ENCODE peak calls at places on chromosomes 11 and 22, in ten cellular contexts. A is gastrocnemius medialis; I is cardiac muscle cell; M is CD4-positive, alpha-beta T cell; P is left ventricle myocardium inferior; E is kidney; Y is choroid plexus epithelial cell; S is lower leg skin; H is B cell; X is AG04450. U is an unnamed sample.

GRCh38 chr11:125170406-125171031 is 6.0 kb downstream of the PKNOX2 start:
- DNase-seq in A (no peak), I (peak; percentile 58), M (no peak), P (peak; percentile 80), E (peak; percentile 86), Y (peak; percentile 98), S (peak; percentile 70), H (no peak), X (peak; percentile 84), U (no peak)

GRCh38 chr22:43389227-43389836 is 22.5 kb upstream of the MPPED1 start:
- DNase-seq in A (no peak), I (no peak), M (no peak), P (no peak), E (peak; percentile 16), Y (no peak), S (no peak), H (no peak), X (no peak), U (no peak)

GRCh38 chr11:111426615-111427014 is 47.5 kb upstream of the POU2AF1 start:
- DNase-seq in A (no peak), I (no peak), M (no peak), P (no peak), E (no peak), Y (no peak), S (peak; percentile 85), H (no peak), X (no peak), U (no peak)

GRCh38 chr22:46867106-46867505 is 104.7 kb downstream of the TBC1D22A start:
- DNase-seq in A (no peak), I (no peak), M (no peak), P (no peak), E (no peak), Y (no peak), S (peak; percentile 6), H (no peak), X (no peak), U (no peak)

GRCh38 chr22:23270212-23270733 is 90.0 kb downstream of the BCR start:
- DNase-seq in A (no peak), I (no peak), M (no peak), P (no peak), E (no peak), Y (peak; percentile 24), S (no peak), H (no peak), X (no peak), U (no peak)

GRCh38 chr11:9774591-9775392 is 110.9 kb downstream of the SWAP70 start:
- DNase-seq in A (no peak), I (no peak), M (no peak), P (no peak), E (no peak), Y (peak; percentile 85), S (peak; percentile 23), H (no peak), X (no peak), U (no peak)

GRCh38 chr22:23212061-23213030 is 32.0 kb downstream of the BCR start:
- DNase-seq in A (peak; percentile 34), I (peak; percentile 45), M (no peak), P (no peak), E (peak; percentile 28), Y (no peak), S (no peak), H (no peak), X (no peak), U (no peak)

GRCh38 chr22:36453855-36454378 is 27.5 kb downstream of the TXN2 start:
- DNase-seq in A (no peak), I (no peak), M (no peak), P (no peak), E (no peak), Y (no peak), S (no peak), H (no peak), X (no peak), U (no peak)

GRCh38 chr22:41274856-41275255 is 11.1 kb downstream of the RANGAP1 start:
- DNase-seq in A (no peak), I (no peak), M (no peak), P (no peak), E (no peak), Y (no peak), S (no peak), H (no peak), X (no peak), U (no peak)

GRCh38 chr11:4459470-4459869 is 10.4 kb downstream of the OR52K2 start:
- DNase-seq in A (peak; percentile 3), I (no peak), M (no peak), P (no peak), E (no peak), Y (peak; percentile 16), S (no peak), H (peak; percentile 15), X (no peak), U (no peak)

GRCh38 chr11:14414470-14415461 is 55.8 kb upstream of the RRAS2 start:
- DNase-seq in A (no peak), I (no peak), M (peak; percentile 59), P (no peak), E (no peak), Y (peak; percentile 39), S (no peak), H (peak; percentile 32), X (no peak), U (peak; percentile 39)

GRCh38 chr11:118927554-118928107 is 1.9 kb upstream of the BCL9L start:
- DNase-seq in A (no peak), I (no peak), M (no peak), P (no peak), E (peak; percentile 10), Y (no peak), S (no peak), H (no peak), X (no peak), U (no peak)

GRCh38 chr11:21933095-21933494 is 259.8 kb upstream of the ANO5 start:
- DNase-seq in A (no peak), I (no peak), M (no peak), P (no peak), E (no peak), Y (peak; percentile 2), S (no peak), H (no peak), X (no peak), U (no peak)
- TF ChIP-seq CTCF in A (peak; percentile 50), I (no peak), M (no peak), P (peak; percentile 51), E (peak; percentile 41), Y (peak; percentile 44), S (no peak), H (no peak), X (no peak), U (no peak)

GRCh38 chr22:32803020-32803758 is 1.7 kb downstream of the TIMP3 start:
- DNase-seq in A (no peak), I (no peak), M (no peak), P (peak; percentile 40), E (no peak), Y (peak; percentile 52), S (no peak), H (no peak), X (no peak), U (no peak)

GRCh38 chr22:32804823-32805585 is 3.5 kb downstream of the TIMP3 start:
- DNase-seq in A (no peak), I (no peak), M (no peak), P (no peak), E (no peak), Y (no peak), S (no peak), H (no peak), X (no peak), U (no peak)

GRCh38 chr22:32806296-32806695 is 4.8 kb downstream of the TIMP3 start:
- DNase-seq in A (no peak), I (no peak), M (no peak), P (no peak), E (no peak), Y (no peak), S (no peak), H (no peak), X (no peak), U (no peak)

GRCh38 chr22:32804036-32804435 is 2.5 kb downstream of the TIMP3 start:
- DNase-seq in A (no peak), I (no peak), M (no peak), P (no peak), E (no peak), Y (peak; percentile 89), S (no peak), H (no peak), X (no peak), U (no peak)

DNA sequence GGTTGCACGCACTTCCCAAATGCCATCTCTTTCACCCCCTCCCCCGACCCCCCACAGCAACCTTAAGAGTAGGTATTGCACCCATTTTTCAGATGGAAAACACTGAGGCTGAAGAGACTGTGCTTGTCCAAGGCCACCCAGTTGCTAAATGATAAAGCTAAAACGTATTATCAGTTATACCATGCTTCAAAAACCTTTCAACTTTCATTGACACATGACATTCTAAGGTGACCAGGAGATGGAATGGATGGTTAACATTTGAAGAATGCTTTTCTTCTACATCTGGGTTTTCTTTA is 4.0 kb downstream of the TIMP3 start:
- DNase-seq in A (no peak), I (no peak), M (no peak), P (no peak), E (no peak), Y (no peak), S (no peak), H (no peak), X (no peak), U (no peak)
- TF ChIP-seq CTCF in A (no peak), I (no peak), M (no peak), P (no peak), E (no peak), Y (no peak), S (no peak), H (no peak), X (no peak), U (no peak)

DNA sequence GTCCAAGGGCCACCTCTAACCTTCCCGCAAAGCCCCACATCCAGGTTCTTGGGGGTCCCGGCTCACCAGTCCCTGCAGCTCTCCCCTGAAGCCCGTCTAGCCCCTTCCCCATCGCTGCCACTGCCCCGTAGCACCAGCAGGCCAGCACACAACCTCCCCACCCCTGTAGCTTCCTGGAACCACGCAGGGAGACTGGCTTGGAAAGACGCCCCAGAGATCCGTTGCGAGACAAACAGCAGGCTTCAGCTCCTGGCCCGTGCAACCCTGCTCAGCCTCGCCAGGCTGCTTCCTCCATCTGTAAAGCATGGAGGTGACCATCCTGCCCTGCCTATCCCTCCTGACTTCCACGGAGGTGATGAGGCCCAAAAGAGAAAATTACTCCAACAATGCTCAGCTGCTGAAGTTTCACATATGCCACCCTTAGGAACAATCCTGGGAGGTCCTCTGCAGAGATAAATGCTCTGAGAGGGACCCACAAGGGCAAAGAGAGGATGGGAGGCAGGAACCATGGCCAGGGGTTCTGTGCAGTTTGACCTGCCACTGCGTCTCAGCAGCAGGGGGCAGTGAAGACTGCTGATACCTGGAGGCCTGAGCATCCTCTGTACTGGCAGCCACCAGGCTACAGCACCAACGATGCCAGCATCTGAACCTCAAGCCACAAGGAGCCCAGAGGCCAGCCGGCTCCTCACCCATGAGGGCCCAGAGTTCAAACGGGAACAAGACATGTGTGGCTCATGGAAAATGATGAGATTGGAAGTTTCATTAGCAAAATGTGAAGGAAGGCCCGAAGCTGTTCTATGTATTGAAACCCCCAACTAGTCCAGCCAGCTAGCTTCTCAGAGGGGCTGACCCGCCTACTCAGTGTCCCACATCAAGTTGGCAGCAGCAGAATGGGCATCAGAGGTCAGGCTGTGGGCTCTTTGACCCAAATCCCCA is 16.1 kb downstream of the DGCR2 start:
- DNase-seq in A (no peak), I (no peak), M (peak; percentile 27), P (no peak), E (no peak), Y (no peak), S (peak; percentile 50), H (peak; percentile 42), X (no peak), U (no peak)
- TF ChIP-seq CTCF in A (peak; percentile 39), I (no peak), M (peak; percentile 67), P (peak; percentile 32), E (no peak), Y (peak; percentile 38), S (no peak), H (peak; percentile 39), X (peak; percentile 30), U (peak; percentile 32)

GRCh38 chr11:116533186-116533825 is 239.5 kb downstream of the BUD13 start:
- DNase-seq in A (no peak), I (no peak), M (no peak), P (no peak), E (no peak), Y (no peak), S (peak; percentile 78), H (no peak), X (no peak), U (no peak)
- TF ChIP-seq CTCF in A (no peak), I (peak; percentile 3), M (no peak), P (peak; percentile 24), E (no peak), Y (no peak), S (no peak), H (no peak), X (no peak), U (no peak)